ENCODE peak calls at places on chromosomes 7 and 10, in seven cellular contexts. T, R, Q, Y, I, H and W are unnamed samples.

GRCh38 chr7:84083846-84084245 is 110.7 kb downstream of the SEMA3A start:
- DNase-seq in T (no peak), R (no peak), Q (no peak), Y (no peak), I (no peak), H (no peak), W (no peak)

GRCh38 chr7:73623798-73624668 is at the start of gene MLXIPL:
- DNase-seq in T (peak), R (peak), Q (peak), Y (peak), I (peak), H (peak), W (peak)

GRCh38 chr7:40827217-40828085 is 692.6 kb downstream of the SUGCT start:
- DNase-seq in T (peak), R (no peak), Q (no peak), Y (peak), I (no peak), H (no peak), W (no peak)

GRCh38 chr7:4133491-4134044 is 548.5 kb upstream of the FOXK1 start:
- DNase-seq in T (no peak), R (no peak), Q (no peak), Y (no peak), I (no peak), H (no peak), W (no peak)

GRCh38 chr10:79077488-79078173 is 8.9 kb downstream of the ZMIZ1 start:
- DNase-seq in T (no peak), R (no peak), Q (no peak), Y (no peak), I (no peak), H (no peak), W (no peak)

GRCh38 chr7:2197436-2198155 is 35.1 kb downstream of the MAD1L1 start:
- DNase-seq in T (no peak), R (no peak), Q (peak), Y (no peak), I (no peak), H (no peak), W (no peak)

GRCh38 chr7:24942226-24942625 is 37.8 kb downstream of the OSBPL3 start:
- DNase-seq in T (peak), R (no peak), Q (no peak), Y (no peak), I (no peak), H (no peak), W (no peak)

GRCh38 chr7:13309535-13309934 is 622.1 kb downstream of the ARL4A start:
- DNase-seq in T (no peak), R (no peak), Q (no peak), Y (no peak), I (no peak), H (no peak), W (no peak)

GRCh38 chr10:118106426-118106825 is 59.7 kb upstream of the RAB11FIP2 start:
- DNase-seq in T (peak), R (no peak), Q (no peak), Y (peak), I (peak), H (no peak), W (no peak)

GRCh38 chr7:24826662-24827020 is 69.4 kb upstream of the GSDME start:
- DNase-seq in T (no peak), R (no peak), Q (no peak), Y (no peak), I (no peak), H (no peak), W (no peak)

GRCh38 chr10:71212249-71213126 is at the start of gene UNC5B:
- DNase-seq in T (peak), R (peak), Q (peak), Y (peak), I (peak), H (peak), W (peak)

GRCh38 chr7:68309806-68310205 is 1288.5 kb upstream of the AUTS2 start:
- DNase-seq in T (no peak), R (no peak), Q (no peak), Y (no peak), I (peak), H (no peak), W (no peak)

GRCh38 chr10:46217749-46218453 is 68.9 kb upstream of the ANTXRL start:
- DNase-seq in T (no peak), R (no peak), Q (no peak), Y (peak), I (no peak), H (no peak), W (no peak)

GRCh38 chr10:34985823-34986222 is 104.3 kb downstream of the CUL2 start:
- DNase-seq in T (peak), R (no peak), Q (no peak), Y (peak), I (no peak), H (no peak), W (no peak)

GRCh38 chr10:16280595-16280994 is 156.2 kb upstream of the PTER start:
- DNase-seq in T (no peak), R (no peak), Q (no peak), Y (no peak), I (peak), H (no peak), W (no peak)

GRCh38 chr7:38728145-38728544 is 97.0 kb upstream of the AMPH start:
- DNase-seq in T (peak), R (no peak), Q (no peak), Y (no peak), I (no peak), H (no peak), W (no peak)

GRCh38 chr7:93055543-93056107 is 62.2 kb downstream of the SAMD9 start:
- DNase-seq in T (no peak), R (peak), Q (no peak), Y (no peak), I (peak), H (no peak), W (no peak)

GRCh38 chr10:71632896-71633600 is 86.5 kb downstream of the C10orf105 start:
- DNase-seq in T (no peak), R (no peak), Q (no peak), Y (no peak), I (no peak), H (no peak), W (no peak)

GRCh38 chr7:142629588-142630260 is 119.5 kb upstream of the PRSS1 start:
- DNase-seq in T (no peak), R (no peak), Q (no peak), Y (no peak), I (no peak), H (no peak), W (no peak)

GRCh38 chr7:145212050-145212449 is 376.2 kb upstream of the TPK1 start:
- DNase-seq in T (no peak), R (no peak), Q (no peak), Y (no peak), I (no peak), H (no peak), W (no peak)

GRCh38 chr10:132502544-132503300 is 34.9 kb upstream of the INPP5A start:
- DNase-seq in T (no peak), R (no peak), Q (no peak), Y (no peak), I (no peak), H (no peak), W (no peak)

GRCh38 chr7:2309889-2310331 is 4.3 kb downstream of the SNX8 start:
- DNase-seq in T (peak), R (no peak), Q (no peak), Y (peak), I (no peak), H (no peak), W (no peak)

GRCh38 chr10:98172073-98172472 is 37.6 kb downstream of the R3HCC1L start:
- DNase-seq in T (no peak), R (no peak), Q (peak), Y (peak), I (peak), H (no peak), W (peak)

GRCh38 chr7:69411466-69411865 is 186.8 kb upstream of the AUTS2 start:
- DNase-seq in T (peak), R (no peak), Q (no peak), Y (no peak), I (no peak), H (no peak), W (no peak)

GRCh38 chr7:88480266-88480665 is 173.6 kb upstream of the STEAP4 start:
- DNase-seq in T (no peak), R (no peak), Q (no peak), Y (no peak), I (peak), H (no peak), W (no peak)

GRCh38 chr7:76375251-76375650 is 16.5 kb upstream of the YWHAG start:
- DNase-seq in T (no peak), R (no peak), Q (no peak), Y (no peak), I (no peak), H (no peak), W (peak)

GRCh38 chr10:16732376-16732775 is 84.8 kb downstream of the RSU1 start:
- DNase-seq in T (no peak), R (no peak), Q (no peak), Y (no peak), I (no peak), H (no peak), W (no peak)

GRCh38 chr7:120993575-120994191 is 5.2 kb downstream of the CPED1 start:
- DNase-seq in T (no peak), R (no peak), Q (no peak), Y (no peak), I (no peak), H (no peak), W (no peak)

GRCh38 chr7:45710271-45711160 is 136.3 kb downstream of the ADCY1 start:
- DNase-seq in T (no peak), R (no peak), Q (no peak), Y (peak), I (no peak), H (no peak), W (no peak)

GRCh38 chr10:30433286-30433778 is 652 bp upstream of the MAP3K8 start:
- DNase-seq in T (peak), R (no peak), Q (peak), Y (peak), I (peak), H (no peak), W (peak)

GRCh38 chr10:91605968-91606367 is 26.9 kb downstream of the PPP1R3C start:
- DNase-seq in T (no peak), R (no peak), Q (no peak), Y (no peak), I (no peak), H (no peak), W (no peak)

GRCh38 chr7:7709263-7709662 is 9.1 kb downstream of the RPA3 start:
- DNase-seq in T (peak), R (no peak), Q (no peak), Y (no peak), I (no peak), H (no peak), W (no peak)

GRCh38 chr7:38978474-38978873 is 765 bp downstream of the POU6F2 start:
- DNase-seq in T (peak), R (no peak), Q (no peak), Y (no peak), I (no peak), H (no peak), W (no peak)

GRCh38 chr7:90804370-90804769 is 208.2 kb downstream of the CDK14 start:
- DNase-seq in T (no peak), R (no peak), Q (no peak), Y (no peak), I (no peak), H (no peak), W (no peak)

GRCh38 chr10:87761892-87762291 is 56.1 kb downstream of the ATAD1 start:
- DNase-seq in T (no peak), R (peak), Q (no peak), Y (no peak), I (no peak), H (peak), W (no peak)